ENCODE peak calls at places on chromosomes 16 and 17, in ten cellular contexts. R is AML-193, S is activated gamma-delta T cell treated with Interleukin-2 at 50 U/mL for 16 hours, B is head of caudate nucleus, K is GM10248, A is iris pigment epithelial cell, N is DMS153, C is dermis blood vessel endothelial cell, J is nephron progenitor cell, F is cardiac fibroblast. E is an unnamed sample.

GRCh38 chr17:13228225-13228624 is 210.4 kb upstream of the ELAC2 start:
- DNase-seq in R (no peak), S (no peak), B (no peak), K (no peak), A (no peak), N (no peak), C (no peak), J (no peak), F (no peak), E (no peak)

GRCh38 chr17:41689497-41690299 is 1.0 kb downstream of the EIF1 start:
- DNase-seq in R (peak), S (peak), B (no peak), K (no peak), A (peak), N (peak), C (peak), J (peak), F (peak), E (no peak)

GRCh38 chr17:35920229-35920628 is 10.3 kb downstream of the RDM1 start:
- DNase-seq in R (no peak), S (no peak), B (no peak), K (no peak), A (no peak), N (no peak), C (no peak), J (no peak), F (no peak), E (no peak)

GRCh38 chr17:57097832-57098421 is 12.9 kb downstream of the AKAP1 start:
- DNase-seq in R (no peak), S (no peak), B (no peak), K (no peak), A (peak), N (no peak), C (peak), J (no peak), F (peak), E (peak)

GRCh38 chr16:72203401-72203800 is 31.4 kb upstream of the PMFBP1 start:
- DNase-seq in R (peak), S (no peak), B (no peak), K (peak), A (peak), N (no peak), C (peak), J (no peak), F (peak), E (no peak)

GRCh38 chr16:24491721-24492120 is 47.6 kb upstream of the RBBP6 start:
- DNase-seq in R (no peak), S (no peak), B (no peak), K (no peak), A (no peak), N (no peak), C (no peak), J (no peak), F (no peak), E (no peak)

GRCh38 chr16:55495616-55496289 is 13.1 kb upstream of the LPCAT2 start:
- DNase-seq in R (no peak), S (no peak), B (no peak), K (no peak), A (peak), N (peak), C (peak), J (no peak), F (peak), E (peak)

GRCh38 chr17:55664287-55664686 is 58.4 kb downstream of the TMEM100 start:
- DNase-seq in R (peak), S (no peak), B (no peak), K (peak), A (no peak), N (no peak), C (no peak), J (no peak), F (no peak), E (no peak)

GRCh38 chr16:12453832-12454231 is 349.9 kb downstream of the CPPED1 start:
- DNase-seq in R (no peak), S (no peak), B (no peak), K (no peak), A (no peak), N (no peak), C (peak), J (no peak), F (no peak), E (no peak)

GRCh38 chr16:2035431-2036199 is 8.9 kb downstream of the NHERF2 start:
- DNase-seq in R (no peak), S (no peak), B (no peak), K (no peak), A (peak), N (peak), C (peak), J (peak), F (peak), E (peak)

GRCh38 chr17:50692448-50693040 is 15.2 kb downstream of the ANKRD40 start:
- DNase-seq in R (no peak), S (no peak), B (no peak), K (no peak), A (no peak), N (no peak), C (no peak), J (no peak), F (no peak), E (no peak)

GRCh38 chr17:81865733-81866439 is 5.3 kb downstream of the ARHGDIA start:
- DNase-seq in R (no peak), S (no peak), B (no peak), K (no peak), A (peak), N (no peak), C (no peak), J (no peak), F (peak), E (no peak)

GRCh38 chr16:74035816-74036215 is 260.8 kb upstream of the PSMD7 start:
- DNase-seq in R (no peak), S (no peak), B (no peak), K (peak), A (peak), N (peak), C (no peak), J (no peak), F (peak), E (peak)